ENCODE peak calls at places on chromosome 14, in five cellular contexts. Z is CD8-positive, alpha-beta T cell; T is HEK293T; W is AG08395; L is SK-N-DZ. G is an unnamed sample.

GRCh38 chr14:70755655-70756054 is 53.7 kb downstream of the MAP3K9 start:
- DNase-seq in W (no peak), Z (no peak), L (no peak), T (no peak), G (no peak)

GRCh38 chr14:104287301-104288009 is 149.1 kb downstream of the KIF26A start:
- DNase-seq in W (no peak), Z (no peak), L (no peak), T (no peak), G (no peak)

GRCh38 chr14:76861574-76862255 is 35.5 kb downstream of the LRRC74A start:
- DNase-seq in T (no peak), Z (no peak), W (no peak), L (no peak), G (no peak)

GRCh38 chr14:101496779-101497420 is 64.4 kb upstream of the DIO3 start:
- DNase-seq in L (no peak), Z (no peak), T (no peak), W (no peak), G (no peak)

GRCh38 chr14:93700928-93701327 is 87.4 kb downstream of the PRIMA1 start:
- DNase-seq in L (no peak), W (no peak), Z (no peak), T (no peak), G (no peak)

GRCh38 chr14:34254596-34254995 is 207.4 kb downstream of the SPTSSA start:
- DNase-seq in Z (no peak), W (no peak), L (no peak), T (peak; percentile 34), G (no peak)

GRCh38 chr14:61764342-61765122 is 2.3 kb downstream of the SNAPC1 start:
- DNase-seq in Z (no peak), L (no peak), W (no peak), T (no peak), G (no peak)

GRCh38 chr14:90871605-90872233 is 55.5 kb upstream of the TTC7B start:
- DNase-seq in L (peak; percentile 2), W (peak; percentile 18), T (no peak), Z (no peak), G (no peak)

GRCh38 chr14:72736348-72736747 is 157.6 kb downstream of the DPF3 start:
- DNase-seq in L (peak; percentile 38), T (no peak), Z (no peak), W (peak; percentile 79), G (no peak)

GRCh38 chr14:80223696-80224465 is 12.6 kb upstream of the DIO2 start:
- DNase-seq in W (no peak), Z (no peak), L (no peak), T (no peak), G (no peak)